ENCODE peak calls at places on chromosomes 3 and 15, in nine cellular contexts. U is BJ; W is CD8-positive, alpha-beta T cell; A is HL-60; D is colonic mucosa; I is fibroblast of lung; B is left ventricle myocardium inferior; X is tibial artery; H is dorsolateral prefrontal cortex. E is an unnamed sample. For H3K27me3, the result is how much of the 10 kb centered on the place peaks cover.

GRCh38 chr15:90860942-90861675 is 7.3 kb upstream of the FURIN start:
- DNase-seq in A (peak), B (no peak), I (peak), U (no peak), D (peak), X (no peak), H (no peak), W (no peak), E (peak)

GRCh38 chr3:113129168-113129567 is 82.2 kb upstream of the BOC start:
- DNase-seq in I (no peak), B (no peak), D (no peak), A (no peak), X (no peak), W (no peak), U (no peak), H (no peak), E (no peak)

GRCh38 chr3:134749174-134749573 is 45.9 kb upstream of the EPHB1 start:
- DNase-seq in H (no peak), A (no peak), X (no peak), U (no peak), W (no peak), I (no peak), D (no peak), B (no peak), E (no peak)

GRCh38 chr3:108035751-108036150 is 55.1 kb downstream of the CD47 start:
- DNase-seq in H (no peak), D (no peak), X (no peak), U (no peak), A (no peak), B (no peak), W (no peak), I (no peak), E (no peak)

GRCh38 chr3:183822631-183823030 is 2.7 kb downstream of the MAP6D1 start:
- DNase-seq in H (peak), X (no peak), D (no peak), A (no peak), B (no peak), W (no peak), I (no peak), U (no peak), E (no peak)

GRCh38 chr3:55333041-55333440 is 154.1 kb downstream of the WNT5A start:
- DNase-seq in H (no peak), D (no peak), X (no peak), A (no peak), W (no peak), B (no peak), I (peak), U (no peak), E (no peak)

GRCh38 chr3:45864760-45865567 is 21.4 kb upstream of the CCR9 start:
- DNase-seq in A (no peak), W (no peak), H (no peak), I (no peak), B (no peak), D (no peak), U (no peak), X (no peak), E (no peak)

GRCh38 chr3:87145553-87145952 is 81.6 kb upstream of the CHMP2B start:
- DNase-seq in X (no peak), I (peak), U (no peak), D (no peak), A (peak), W (no peak), H (peak), B (no peak), E (peak)

GRCh38 chr3:131995936-131996335 is 38.9 kb downstream of the CPNE4 start:
- DNase-seq in A (no peak), B (no peak), W (no peak), H (no peak), I (no peak), X (no peak), D (no peak), U (no peak), E (no peak)

GRCh38 chr15:101489236-101489632 is 273 bp downstream of the PCSK6 start:
- DNase-seq in A (peak), D (peak), W (no peak), B (peak), I (no peak), X (no peak), U (no peak), H (peak), E (no peak)
- H3K4me3 ChIP-seq in A (peak), D (peak), W (no peak), B (peak), I (no peak), X (peak), U (peak), H (peak), E (peak)

DNA sequence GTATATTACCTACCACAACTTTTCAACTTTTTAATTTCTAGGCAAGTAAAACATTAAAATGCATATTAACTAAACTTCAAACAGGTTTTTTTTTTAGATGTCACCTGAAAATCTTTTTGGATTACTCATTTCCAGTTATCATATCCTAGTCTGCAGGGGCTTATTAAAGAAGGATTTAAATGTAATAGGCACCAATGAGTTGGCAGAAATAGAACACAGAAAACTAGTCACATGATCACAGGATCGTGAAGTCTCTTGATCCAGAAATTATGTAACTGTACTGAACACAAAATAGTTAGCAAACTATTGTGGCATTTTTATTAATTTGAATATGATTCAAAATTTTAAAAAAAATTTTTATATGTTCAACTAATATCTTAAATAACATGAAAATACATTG is 654.4 kb upstream of the NAALADL2 start:
- DNase-seq in B (no peak), I (no peak), W (no peak), H (no peak), D (no peak), U (no peak), A (no peak), X (no peak), E (no peak)
- TF ChIP-seq CTCF in B (no peak), I (no peak), W (no peak), H (no peak), D (no peak), U (no peak), A (no peak), X (no peak), E (no peak)

DNA sequence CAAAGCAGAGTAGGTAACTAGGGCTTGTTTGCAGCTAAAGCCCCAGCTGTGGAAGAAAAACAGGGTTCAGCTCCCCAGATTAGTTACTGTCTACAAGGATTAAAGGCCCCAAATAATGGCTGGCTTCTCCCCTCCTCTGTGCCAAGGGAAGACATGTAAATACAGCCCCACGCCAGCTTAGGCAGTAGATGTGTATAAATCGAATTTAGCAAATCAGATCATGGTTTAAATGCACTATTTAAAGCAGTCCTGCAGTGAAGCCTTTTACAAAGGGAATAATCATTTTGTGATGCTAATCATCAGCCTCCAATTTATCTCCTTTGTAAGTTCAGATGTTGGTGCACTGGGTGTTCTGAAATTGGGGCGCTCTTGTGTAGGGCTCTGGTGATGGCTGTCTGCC is 46.7 kb upstream of the POLG start:
- DNase-seq in A (no peak), H (no peak), X (no peak), B (no peak), U (no peak), W (no peak), I (no peak), D (no peak), E (no peak)
- H3K27me3 ChIP-seq in A (under half), H (under half), X (half or more), B (half or more), U (under half), W (under half), I (under half), D (under half), E (under half)

GRCh38 chr3:120909602-120909878 is 1.5 kb downstream of the STXBP5L start:
- DNase-seq in U (no peak), B (no peak), H (no peak), W (no peak), D (no peak), A (no peak), I (no peak), X (no peak), E (no peak)
- H3K4me3 ChIP-seq in U (no peak), B (no peak), H (peak), W (no peak), D (no peak), A (no peak), I (no peak), X (peak), E (no peak)

DNA sequence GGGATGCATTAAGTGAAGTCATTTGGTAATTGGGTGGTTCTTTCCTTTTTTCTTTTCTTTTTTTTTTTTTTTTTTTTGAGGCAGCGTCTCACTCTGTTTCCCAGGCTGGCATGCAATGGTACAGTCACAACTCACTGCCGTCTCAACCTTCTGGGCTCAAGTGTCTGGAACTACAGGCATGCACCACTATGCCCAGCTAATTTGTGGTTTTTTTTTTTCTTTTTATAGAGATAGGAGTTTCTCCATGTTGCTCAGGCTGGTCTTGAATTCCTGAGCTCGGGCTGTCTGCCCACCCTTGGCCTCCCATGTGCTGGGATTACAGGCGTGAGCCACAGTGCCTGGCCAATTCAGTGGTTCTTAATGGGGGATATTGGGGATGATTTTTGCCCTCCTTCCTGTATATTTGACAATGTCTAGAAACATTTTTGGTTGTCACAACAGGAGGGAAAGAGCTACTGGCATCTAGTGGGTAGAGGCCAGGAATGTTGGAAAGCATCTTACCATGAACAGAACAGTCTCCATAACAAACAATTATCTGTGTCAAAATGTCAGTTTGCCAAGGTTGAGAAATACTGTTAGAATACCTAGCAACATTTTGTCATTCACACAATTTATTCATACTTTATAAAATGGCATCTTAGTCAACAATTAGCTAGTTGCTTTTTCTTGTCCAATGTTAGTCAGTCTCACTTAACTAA is 79.4 kb upstream of the CNTN3 start:
- DNase-seq in B (no peak), A (no peak), W (no peak), H (no peak), X (no peak), I (no peak), D (no peak), U (no peak), E (no peak)
- TF ChIP-seq CTCF in B (no peak), A (no peak), W (no peak), H (no peak), X (no peak), I (no peak), D (no peak), U (no peak), E (no peak)

GRCh38 chr3:196969001-196969659 is 497 bp upstream of the PIGZ start:
- DNase-seq in B (peak), H (no peak), W (peak), U (no peak), A (peak), I (no peak), X (no peak), D (no peak), E (no peak)

GRCh38 chr3:196968233-196969000 is at the start of gene PIGZ:
- DNase-seq in I (no peak), H (no peak), B (peak), A (peak), W (no peak), U (no peak), X (no peak), D (peak), E (no peak)

GRCh38 chr3:196969660-196970546 is 1.3 kb upstream of the PIGZ start:
- DNase-seq in X (no peak), H (no peak), W (peak), U (no peak), I (peak), B (peak), D (peak), A (peak), E (peak)

GRCh38 chr3:196971094-196971698 is 2.6 kb upstream of the PIGZ start:
- DNase-seq in U (no peak), B (no peak), W (no peak), H (no peak), D (no peak), A (no peak), I (no peak), X (no peak), E (peak)

GRCh38 chr3:196970547-196971093 is 2.0 kb upstream of the PIGZ start:
- DNase-seq in I (no peak), X (no peak), W (no peak), A (no peak), U (no peak), B (no peak), H (no peak), D (no peak), E (no peak)
- H3K27me3 ChIP-seq in I (under half), X (under half), W (under half), A (under half), U (under half), B (under half), H (under half), D (under half), E (under half)

GRCh38 chr15:88398011-88398410 is 69.2 kb downstream of the MRPL46 start:
- DNase-seq in D (no peak), I (no peak), A (no peak), X (no peak), B (no peak), H (no peak), W (no peak), U (no peak), E (no peak)
- H3K4me3 ChIP-seq in D (no peak), I (no peak), A (no peak), X (no peak), B (no peak), H (no peak), W (no peak), U (no peak), E (no peak)

DNA sequence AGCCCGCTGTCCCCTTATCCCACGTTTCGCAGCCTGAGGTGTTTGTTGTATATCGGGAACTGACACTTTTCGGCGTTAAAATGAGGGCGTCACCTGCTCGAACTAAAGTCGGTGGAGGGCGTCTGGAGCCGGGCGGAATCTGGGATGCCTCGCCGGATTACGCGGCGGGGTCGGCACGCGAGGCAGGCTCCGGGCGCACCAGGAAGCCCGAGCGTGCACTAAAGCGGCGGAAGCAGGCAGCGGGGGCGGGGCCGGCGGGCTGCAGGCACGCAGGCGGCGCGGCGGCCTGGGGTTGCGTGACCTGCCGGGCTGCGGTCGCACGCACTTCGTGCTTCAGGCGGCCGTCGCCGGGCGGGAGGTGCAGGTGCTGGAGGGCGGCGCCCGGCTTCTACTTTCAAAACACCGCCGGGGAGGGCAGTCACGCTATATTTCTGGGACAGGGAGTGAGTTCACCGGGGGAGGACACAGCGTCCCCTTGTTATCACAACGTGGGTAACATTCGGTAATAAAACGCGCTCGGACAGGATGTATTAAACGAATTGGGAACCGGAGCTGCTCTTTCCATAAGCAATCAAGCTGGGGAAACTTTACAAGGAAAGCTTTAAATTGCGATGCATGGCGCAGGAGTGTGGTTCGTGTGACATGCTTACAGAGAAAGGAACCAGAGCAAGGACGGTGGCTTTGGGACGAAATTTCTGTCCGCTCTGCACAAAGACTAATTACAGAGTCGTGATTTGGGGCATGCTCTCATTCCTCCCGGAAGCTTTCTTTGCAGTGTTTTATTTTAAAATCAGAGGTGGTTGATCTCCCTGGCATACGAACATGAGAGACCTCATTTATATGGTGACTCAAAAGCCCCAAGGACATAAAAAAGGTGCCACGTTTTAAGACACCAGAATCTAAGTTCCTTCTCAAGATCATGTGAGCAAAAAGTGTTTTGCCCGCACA is 9.1 kb upstream of the LEKR1 start:
- DNase-seq in X (peak), B (peak), U (peak), D (peak), H (peak), W (peak), A (peak), I (peak), E (peak)
- TF ChIP-seq CTCF in X (peak), B (no peak), U (no peak), D (no peak), H (no peak), W (no peak), A (no peak), I (peak), E (peak)